ENCODE peak calls at places on chromosomes 6 and 20, in five cellular contexts. D is A673, L is A549, R is Panc1, B is astrocyte. Q is an unnamed sample.

GRCh38 chr6:45522486-45522885 is 144.8 kb upstream of the SUPT3H start:
- DNase-seq in D (peak), L (no peak), R (no peak), B (no peak), Q (no peak)

GRCh38 chr6:11424395-11425050 is 113.0 kb upstream of the TMEM170B start:
- DNase-seq in D (no peak), L (no peak), R (no peak), B (no peak), Q (no peak)

GRCh38 chr6:100283288-100283687 is 181.4 kb downstream of the SIM1 start:
- DNase-seq in D (no peak), L (peak), R (peak), B (peak), Q (no peak)

GRCh38 chr6:75188221-75188620 is 17.6 kb downstream of the COL12A1 start:
- DNase-seq in D (no peak), L (no peak), R (no peak), B (no peak), Q (no peak)

GRCh38 chr6:142489722-142490610 is 188.2 kb downstream of the ADGRG6 start:
- DNase-seq in D (no peak), L (no peak), R (no peak), B (peak), Q (no peak)

GRCh38 chr20:33843854-33844253 is 32.7 kb downstream of the CHMP4B start:
- DNase-seq in D (no peak), L (no peak), R (no peak), B (no peak), Q (no peak)

GRCh38 chr6:129592516-129593232 is 117.3 kb downstream of the ARHGAP18 start:
- DNase-seq in D (no peak), L (no peak), R (no peak), B (no peak), Q (no peak)

GRCh38 chr20:25285091-25285647 is 37.3 kb downstream of the PYGB start:
- DNase-seq in D (peak), L (no peak), R (no peak), B (no peak), Q (no peak)

GRCh38 chr6:116465246-116465645 is 4.1 kb downstream of the CALHM6 start:
- DNase-seq in D (no peak), L (no peak), R (no peak), B (no peak), Q (no peak)

GRCh38 chr6:116461075-116461474 is at the start of gene CALHM6:
- DNase-seq in D (no peak), L (no peak), R (no peak), B (no peak), Q (no peak)

GRCh38 chr6:116459927-116460326 is 1.2 kb upstream of the CALHM6 start:
- DNase-seq in D (no peak), L (no peak), R (no peak), B (no peak), Q (no peak)

GRCh38 chr6:116462516-116462915 is 1.3 kb downstream of the CALHM6 start:
- DNase-seq in D (no peak), L (no peak), R (no peak), B (no peak), Q (no peak)

DNA sequence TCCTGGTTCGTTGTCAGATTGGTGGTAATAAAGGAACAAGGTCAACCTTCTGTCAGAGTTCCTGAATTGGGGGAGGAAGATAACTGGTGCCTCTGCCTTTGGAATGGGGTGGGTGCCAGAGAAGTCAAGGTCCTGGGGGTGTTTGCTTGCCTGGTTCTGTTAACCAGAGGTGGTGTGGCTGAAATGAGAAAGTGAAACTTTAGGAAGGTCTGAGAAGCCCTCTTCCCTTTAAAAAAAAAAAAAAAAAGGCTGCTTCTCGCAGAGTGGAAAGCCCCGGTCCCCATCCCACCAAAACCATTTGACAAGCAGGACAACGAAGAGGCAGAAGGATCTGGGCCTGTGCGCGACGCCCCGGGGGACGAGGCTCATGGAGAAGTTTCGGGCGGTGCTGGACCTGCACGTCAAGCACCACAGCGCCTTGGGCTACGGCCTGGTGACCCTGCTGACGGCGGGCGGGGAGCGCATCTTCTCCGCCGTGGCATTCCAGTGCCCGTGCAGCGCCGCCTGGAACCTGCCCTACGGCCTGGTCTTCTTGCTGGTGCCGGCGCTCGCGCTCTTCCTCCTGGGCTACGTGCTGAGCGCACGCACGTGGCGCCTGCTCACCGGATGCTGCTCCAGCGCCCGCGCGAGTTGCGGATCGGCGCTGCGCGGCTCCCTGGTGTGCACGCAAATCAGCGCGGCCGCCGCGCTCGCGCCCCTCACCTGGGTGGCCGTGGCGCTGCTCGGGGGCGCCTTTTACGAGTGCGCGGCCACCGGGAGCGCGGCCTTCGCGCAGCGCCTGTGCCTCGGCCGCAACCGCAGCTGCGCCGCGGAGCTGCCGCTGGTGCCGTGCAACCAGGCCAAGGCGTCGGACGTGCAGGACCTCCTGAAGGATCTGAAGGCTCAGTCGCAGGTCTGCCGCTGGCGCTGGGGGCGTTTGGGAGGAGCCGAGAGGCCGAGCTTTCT is 660 bp downstream of the CALHM6 start:
- DNase-seq in D (peak), L (no peak), R (no peak), B (peak), Q (peak)
- H3K27ac ChIP-seq in D (no peak), L (no peak), R (no peak), B (no peak), Q (no peak)

GRCh38 chr6:86563197-86563596 is 374.1 kb upstream of the HTR1E start:
- DNase-seq in D (no peak), L (no peak), R (no peak), B (no peak), Q (no peak)

DNA sequence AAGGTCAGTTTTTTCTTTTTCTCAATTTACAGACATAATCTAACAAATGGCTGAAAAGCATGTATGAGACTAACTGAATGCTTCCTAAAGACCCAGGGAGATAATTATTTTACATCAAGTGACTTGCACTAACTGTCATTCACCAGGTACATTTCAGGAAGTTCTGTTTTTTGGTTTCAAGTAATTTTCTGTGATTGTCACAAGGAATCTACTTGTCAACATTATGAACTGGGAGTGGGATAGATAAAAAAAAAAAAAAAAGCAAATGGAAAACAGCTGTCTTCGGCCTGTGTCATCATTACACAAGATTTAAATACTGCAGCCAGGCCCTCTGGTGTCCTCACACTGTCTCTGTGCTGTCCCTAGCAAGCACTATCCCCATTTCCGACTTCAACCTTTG is 379.0 kb upstream of the HTR1E start:
- DNase-seq in D (no peak), L (no peak), R (no peak), B (no peak), Q (no peak)
- H3K4me3 ChIP-seq in D (no peak), L (no peak), R (no peak), B (no peak), Q (no peak)

GRCh38 chr6:3732345-3733141 is 19.0 kb downstream of the PXDC1 start:
- DNase-seq in D (peak), L (peak), R (no peak), B (peak), Q (peak)
- H3K27ac ChIP-seq in D (no peak), L (peak), R (no peak), B (peak), Q (no peak)

GRCh38 chr6:56745081-56745480 is 102.4 kb upstream of the DST start:
- DNase-seq in D (no peak), L (no peak), R (no peak), B (no peak), Q (no peak)

GRCh38 chr6:56744528-56744927 is 101.8 kb upstream of the DST start:
- DNase-seq in D (no peak), L (no peak), R (no peak), B (no peak), Q (no peak)

GRCh38 chr6:56739836-56740815 is 97.4 kb upstream of the DST start:
- DNase-seq in D (no peak), L (no peak), R (no peak), B (no peak), Q (no peak)

GRCh38 chr6:56741472-56741871 is 98.8 kb upstream of the DST start:
- DNase-seq in D (no peak), L (no peak), R (no peak), B (no peak), Q (no peak)

DNA sequence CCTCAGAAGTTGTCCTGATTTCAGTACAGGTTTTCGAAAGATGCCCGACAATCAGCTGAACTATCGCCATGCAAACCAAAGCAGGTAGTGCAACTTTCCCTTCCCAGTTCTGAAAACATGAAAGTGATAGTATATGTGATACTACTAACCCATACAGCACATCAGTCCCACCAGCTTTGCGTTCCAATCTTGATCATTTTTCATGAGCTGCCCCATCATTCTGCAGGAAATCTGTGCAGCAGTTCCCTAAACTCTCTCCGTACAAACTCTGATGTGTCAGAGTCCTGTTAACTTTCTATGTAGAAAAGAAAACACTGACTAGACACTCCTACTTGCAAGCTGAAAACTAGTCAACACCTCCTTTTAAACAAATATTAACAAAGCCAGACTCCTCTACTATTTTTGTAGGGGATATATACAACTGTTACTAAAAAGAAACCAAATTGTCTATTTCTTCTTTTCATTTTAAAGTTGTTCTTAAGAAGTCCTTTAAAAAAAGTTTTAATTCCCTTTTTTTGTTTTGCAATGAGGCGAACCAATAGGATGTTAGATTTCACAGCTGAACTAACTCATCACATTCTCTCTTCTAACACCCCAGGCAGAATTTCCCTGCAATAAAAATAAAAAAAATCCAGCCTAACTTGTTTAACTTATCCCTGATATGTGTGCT is 99.6 kb upstream of the DST start:
- DNase-seq in D (no peak), L (no peak), R (no peak), B (no peak), Q (no peak)
- H3K4me3 ChIP-seq in D (no peak), L (no peak), R (peak), B (peak), Q (no peak)

GRCh38 chr20:17559338-17559737 is 10.5 kb upstream of the DSTN start:
- DNase-seq in D (no peak), L (no peak), R (no peak), B (no peak), Q (no peak)

GRCh38 chr20:17558941-17559304 is 11.0 kb upstream of the DSTN start:
- DNase-seq in D (no peak), L (no peak), R (no peak), B (no peak), Q (no peak)

GRCh38 chr20:17556842-17557674 is 12.8 kb upstream of the DSTN start:
- DNase-seq in D (no peak), L (no peak), R (no peak), B (peak), Q (no peak)

GRCh38 chr20:17557675-17558006 is 12.2 kb upstream of the DSTN start:
- DNase-seq in D (no peak), L (peak), R (no peak), B (peak), Q (no peak)

GRCh38 chr20:17558154-17558940 is 11.5 kb upstream of the DSTN start:
- DNase-seq in D (peak), L (peak), R (peak), B (peak), Q (peak)
- H3K27ac ChIP-seq in D (peak), L (peak), R (peak), B (peak), Q (no peak)

Q was measured in naive thymus-derived CD4-positive, alpha-beta T cell.